ENCODE peak calls at places on chromosomes 12 and 14, in nine cellular contexts. One of them, this sample, is unnamed.

GRCh38 chr12:3171195-3171591 is 94.0 kb downstream of the TSPAN9 start:
- DNase-seq in A549: peak
- DNase-seq in stomach: no peak
- DNase-seq in tibial nerve: no peak
- DNase-seq in NB4: no peak
- DNase-seq in body of pancreas: no peak
- DNase-seq in prostate gland: no peak
- DNase-seq in HepG2: peak
- DNase-seq in suprapubic skin: no peak
- DNase-seq in this sample: no peak

GRCh38 chr12:69732088-69732487 is 6.6 kb upstream of the RAB3IP start:
- DNase-seq in A549: no peak
- DNase-seq in stomach: no peak
- DNase-seq in tibial nerve: no peak
- DNase-seq in NB4: no peak
- DNase-seq in body of pancreas: no peak
- DNase-seq in prostate gland: no peak
- DNase-seq in HepG2: no peak
- DNase-seq in suprapubic skin: no peak
- DNase-seq in this sample: no peak

GRCh38 chr12:34301251-34302130 is 279.2 kb downstream of the ALG10 start:
- DNase-seq in A549: no peak
- DNase-seq in stomach: no peak
- DNase-seq in tibial nerve: no peak
- DNase-seq in NB4: no peak
- DNase-seq in body of pancreas: no peak
- DNase-seq in prostate gland: no peak
- DNase-seq in HepG2: no peak
- DNase-seq in suprapubic skin: no peak
- DNase-seq in this sample: no peak

GRCh38 chr12:55019784-55020183 is at the start of gene NEUROD4:
- DNase-seq in A549: peak
- DNase-seq in stomach: peak
- DNase-seq in tibial nerve: no peak
- DNase-seq in NB4: peak
- DNase-seq in body of pancreas: peak
- DNase-seq in prostate gland: peak
- DNase-seq in HepG2: peak
- DNase-seq in suprapubic skin: no peak
- DNase-seq in this sample: no peak

GRCh38 chr12:132561784-132562156 is 48.6 kb downstream of the LRCOL1 start:
- DNase-seq in A549: peak
- DNase-seq in stomach: peak
- DNase-seq in tibial nerve: no peak
- DNase-seq in NB4: peak
- DNase-seq in body of pancreas: peak
- DNase-seq in prostate gland: no peak
- DNase-seq in HepG2: no peak
- DNase-seq in suprapubic skin: no peak
- DNase-seq in this sample: no peak

GRCh38 chr14:22718091-22718490 is 48.4 kb upstream of the OXA1L start:
- DNase-seq in A549: no peak
- DNase-seq in stomach: no peak
- DNase-seq in tibial nerve: no peak
- DNase-seq in NB4: no peak
- DNase-seq in body of pancreas: no peak
- DNase-seq in prostate gland: no peak
- DNase-seq in HepG2: no peak
- DNase-seq in suprapubic skin: no peak
- DNase-seq in this sample: no peak

GRCh38 chr14:89907655-89908054 is 46.9 kb downstream of the EFCAB11 start:
- DNase-seq in A549: no peak
- DNase-seq in stomach: no peak
- DNase-seq in tibial nerve: no peak
- DNase-seq in NB4: no peak
- DNase-seq in body of pancreas: no peak
- DNase-seq in prostate gland: no peak
- DNase-seq in HepG2: no peak
- DNase-seq in suprapubic skin: no peak
- DNase-seq in this sample: no peak

GRCh38 chr12:29725587-29726320 is 58.0 kb downstream of the TMTC1 start:
- DNase-seq in A549: no peak
- DNase-seq in stomach: no peak
- DNase-seq in tibial nerve: peak
- DNase-seq in NB4: no peak
- DNase-seq in body of pancreas: no peak
- DNase-seq in prostate gland: peak
- DNase-seq in HepG2: no peak
- DNase-seq in suprapubic skin: no peak
- DNase-seq in this sample: peak

GRCh38 chr14:83356080-83356479 is 1822.4 kb upstream of the SEL1L start:
- DNase-seq in A549: no peak
- DNase-seq in stomach: no peak
- DNase-seq in tibial nerve: no peak
- DNase-seq in NB4: peak
- DNase-seq in body of pancreas: no peak
- DNase-seq in prostate gland: no peak
- DNase-seq in HepG2: no peak
- DNase-seq in suprapubic skin: no peak
- DNase-seq in this sample: no peak

GRCh38 chr12:39448038-39448437 is 5.1 kb upstream of the KIF21A start:
- DNase-seq in A549: no peak
- DNase-seq in stomach: no peak
- DNase-seq in tibial nerve: no peak
- DNase-seq in NB4: no peak
- DNase-seq in body of pancreas: no peak
- DNase-seq in prostate gland: no peak
- DNase-seq in HepG2: no peak
- DNase-seq in suprapubic skin: no peak
- DNase-seq in this sample: no peak

GRCh38 chr12:26555139-26555538 is 277.9 kb downstream of the ITPR2 start:
- DNase-seq in A549: no peak
- DNase-seq in stomach: no peak
- DNase-seq in tibial nerve: no peak
- DNase-seq in NB4: no peak
- DNase-seq in body of pancreas: no peak
- DNase-seq in prostate gland: no peak
- DNase-seq in HepG2: no peak
- DNase-seq in suprapubic skin: no peak
- DNase-seq in this sample: no peak

GRCh38 chr14:104392001-104392395 is 187.6 kb upstream of the C14orf180 start:
- DNase-seq in A549: no peak
- DNase-seq in stomach: no peak
- DNase-seq in tibial nerve: no peak
- DNase-seq in NB4: no peak
- DNase-seq in body of pancreas: no peak
- DNase-seq in prostate gland: no peak
- DNase-seq in HepG2: no peak
- DNase-seq in suprapubic skin: no peak
- DNase-seq in this sample: no peak

GRCh38 chr12:88855301-88855700 is 275.0 kb upstream of the KITLG start:
- DNase-seq in A549: no peak
- DNase-seq in stomach: no peak
- DNase-seq in tibial nerve: no peak
- DNase-seq in NB4: no peak
- DNase-seq in body of pancreas: no peak
- DNase-seq in prostate gland: no peak
- DNase-seq in HepG2: no peak
- DNase-seq in suprapubic skin: no peak
- DNase-seq in this sample: no peak

GRCh38 chr14:71400821-71401447 is 493.7 kb downstream of the PCNX1 start:
- DNase-seq in A549: no peak
- DNase-seq in stomach: no peak
- DNase-seq in tibial nerve: no peak
- DNase-seq in NB4: no peak
- DNase-seq in body of pancreas: no peak
- DNase-seq in prostate gland: no peak
- DNase-seq in HepG2: no peak
- DNase-seq in suprapubic skin: no peak
- DNase-seq in this sample: no peak

GRCh38 chr14:71396050-71396677 is 488.9 kb downstream of the PCNX1 start:
- DNase-seq in A549: no peak
- DNase-seq in stomach: no peak
- DNase-seq in tibial nerve: no peak
- DNase-seq in NB4: no peak
- DNase-seq in body of pancreas: no peak
- DNase-seq in prostate gland: no peak
- DNase-seq in HepG2: no peak
- DNase-seq in suprapubic skin: no peak
- DNase-seq in this sample: no peak

GRCh38 chr14:71398450-71398849 is 491.2 kb downstream of the PCNX1 start:
- DNase-seq in A549: no peak
- DNase-seq in stomach: no peak
- DNase-seq in tibial nerve: no peak
- DNase-seq in NB4: no peak
- DNase-seq in body of pancreas: no peak
- DNase-seq in prostate gland: no peak
- DNase-seq in HepG2: no peak
- DNase-seq in suprapubic skin: no peak
- DNase-seq in this sample: no peak

GRCh38 chr14:71397371-71397770 is 490.1 kb downstream of the PCNX1 start:
- DNase-seq in A549: no peak
- DNase-seq in stomach: no peak
- DNase-seq in tibial nerve: no peak
- DNase-seq in NB4: no peak
- DNase-seq in body of pancreas: no peak
- DNase-seq in prostate gland: no peak
- DNase-seq in HepG2: no peak
- DNase-seq in suprapubic skin: no peak
- DNase-seq in this sample: no peak

DNA sequence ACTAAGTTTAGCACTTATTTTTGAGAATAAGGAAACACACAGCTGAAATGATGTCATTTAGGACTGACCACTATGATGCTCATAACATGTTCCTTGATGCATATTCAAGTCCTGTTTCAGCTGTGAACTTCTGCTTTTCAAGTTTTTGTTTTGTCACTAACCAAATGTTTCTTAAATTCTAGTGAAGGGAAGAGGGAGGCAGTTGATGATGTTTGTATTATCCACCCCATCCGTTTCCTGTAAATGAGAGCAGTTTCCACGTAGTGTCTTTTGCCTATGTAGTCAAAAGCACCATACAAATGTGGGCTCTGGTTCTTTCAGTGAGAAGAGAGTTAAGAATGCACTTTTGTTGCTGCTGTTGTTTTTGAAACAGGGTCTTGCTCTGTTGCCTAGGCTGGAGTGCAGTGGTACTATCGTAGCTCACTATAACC is 491.8 kb downstream of the PCNX1 start:
- DNase-seq in A549: no peak
- DNase-seq in stomach: no peak
- DNase-seq in tibial nerve: no peak
- DNase-seq in NB4: peak
- DNase-seq in body of pancreas: no peak
- DNase-seq in prostate gland: no peak
- DNase-seq in HepG2: no peak
- DNase-seq in suprapubic skin: no peak
- DNase-seq in this sample: no peak
- TF ChIP-seq POLR2A in A549: no peak
- TF ChIP-seq POLR2A in stomach: no peak
- TF ChIP-seq POLR2A in tibial nerve: no peak
- TF ChIP-seq POLR2A in NB4: no peak
- TF ChIP-seq POLR2A in body of pancreas: no peak
- TF ChIP-seq POLR2A in prostate gland: no peak
- TF ChIP-seq POLR2A in HepG2: no peak
- TF ChIP-seq POLR2A in suprapubic skin: no peak
- TF ChIP-seq POLR2A in this sample: no peak

GRCh38 chr12:30822385-30823139 is 67.8 kb upstream of the CAPRIN2 start:
- DNase-seq in A549: peak
- DNase-seq in stomach: peak
- DNase-seq in tibial nerve: peak
- DNase-seq in NB4: peak
- DNase-seq in body of pancreas: peak
- DNase-seq in prostate gland: no peak
- DNase-seq in HepG2: no peak
- DNase-seq in suprapubic skin: peak
- DNase-seq in this sample: peak
- TF ChIP-seq CTCF in A549: peak
- TF ChIP-seq CTCF in stomach: no peak
- TF ChIP-seq CTCF in tibial nerve: peak
- TF ChIP-seq CTCF in NB4: peak
- TF ChIP-seq CTCF in body of pancreas: no peak
- TF ChIP-seq CTCF in prostate gland: no peak
- TF ChIP-seq CTCF in HepG2: peak
- TF ChIP-seq CTCF in suprapubic skin: no peak
- TF ChIP-seq CTCF in this sample: no peak

DNA sequence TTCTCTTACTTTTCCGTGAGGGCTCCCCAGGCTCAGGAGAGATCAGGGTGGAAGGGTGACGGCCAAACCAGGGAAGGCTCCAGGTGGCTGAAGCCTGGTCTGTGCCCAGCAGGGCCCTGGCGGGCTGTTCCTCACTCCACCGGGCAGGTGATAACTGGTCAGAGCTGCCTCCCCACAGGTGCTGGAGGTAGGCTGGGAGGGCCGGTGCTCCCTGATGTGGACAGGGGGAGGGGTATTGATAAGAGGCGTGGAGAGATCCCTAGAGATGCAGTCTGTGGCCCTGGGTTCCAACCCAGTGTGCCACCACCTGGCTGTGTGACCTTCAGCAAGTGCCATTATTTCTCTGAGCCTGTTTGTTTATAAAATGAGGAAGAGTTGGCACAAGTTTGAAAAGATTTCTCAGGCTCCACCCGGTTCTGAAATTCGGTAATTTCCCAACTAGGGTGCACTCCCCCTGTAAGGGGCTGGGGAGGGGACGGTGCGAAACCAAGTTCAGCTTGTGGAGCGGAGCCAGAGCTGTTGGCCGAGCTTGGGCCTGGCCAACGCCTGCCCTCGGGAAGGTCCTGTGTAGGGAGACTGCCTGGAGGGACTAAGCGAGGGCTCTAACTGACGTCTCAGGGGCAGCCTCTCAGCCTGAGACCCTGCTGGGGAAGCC is 999 bp upstream of the NR4A1 start:
- DNase-seq in A549: no peak
- DNase-seq in stomach: peak
- DNase-seq in tibial nerve: no peak
- DNase-seq in NB4: no peak
- DNase-seq in body of pancreas: peak
- DNase-seq in prostate gland: no peak
- DNase-seq in HepG2: no peak
- DNase-seq in suprapubic skin: no peak
- DNase-seq in this sample: no peak
- TF ChIP-seq POLR2A in A549: no peak
- TF ChIP-seq POLR2A in stomach: no peak
- TF ChIP-seq POLR2A in tibial nerve: no peak
- TF ChIP-seq POLR2A in NB4: no peak
- TF ChIP-seq POLR2A in body of pancreas: peak
- TF ChIP-seq POLR2A in prostate gland: no peak
- TF ChIP-seq POLR2A in HepG2: no peak
- TF ChIP-seq POLR2A in suprapubic skin: no peak
- TF ChIP-seq POLR2A in this sample: no peak

GRCh38 chr12:50641566-50641965 is 122.3 kb upstream of the ATF1 start:
- DNase-seq in A549: no peak
- DNase-seq in stomach: no peak
- DNase-seq in tibial nerve: no peak
- DNase-seq in NB4: peak
- DNase-seq in body of pancreas: peak
- DNase-seq in prostate gland: no peak
- DNase-seq in HepG2: no peak
- DNase-seq in suprapubic skin: no peak
- DNase-seq in this sample: no peak
- TF ChIP-seq CTCF in A549: no peak
- TF ChIP-seq CTCF in stomach: no peak
- TF ChIP-seq CTCF in tibial nerve: no peak
- TF ChIP-seq CTCF in NB4: no peak
- TF ChIP-seq CTCF in body of pancreas: peak
- TF ChIP-seq CTCF in prostate gland: no peak
- TF ChIP-seq CTCF in HepG2: no peak
- TF ChIP-seq CTCF in suprapubic skin: no peak
- TF ChIP-seq CTCF in this sample: no peak

This sample was measured in breast epithelium.